ENCODE peak calls at places on chromosomes 16 and 17, in nine cellular contexts. P is MCF 10A; A is activated naive CD4-positive, alpha-beta T cell treated with Interleukin-2 at 50 U/mL for 16 hours; J is astrocyte of the cerebellum; U is activated CD4-positive, CD25-positive, alpha-beta regulatory T cell; D is iPS DF 19.7; X is vagina; S is left colon; G is EL. K is an unnamed sample.

GRCh38 chr17:21297026-21297520 is 12.6 kb downstream of the MAP2K3 start:
- DNase-seq in D (no peak), J (no peak), U (no peak), A (no peak), G (no peak), P (no peak), S (no peak), X (no peak), K (peak; percentile 46)

GRCh38 chr16:2786061-2786825 is 1.1 kb downstream of the PRSS33 start:
- DNase-seq in A (no peak), G (no peak), X (no peak), J (no peak), U (no peak), P (no peak), S (peak; percentile 23), D (no peak), K (no peak)

GRCh38 chr16:7423436-7423941 is 90.8 kb downstream of the RBFOX1 start:
- DNase-seq in S (no peak), X (no peak), A (no peak), P (no peak), J (no peak), U (no peak), D (no peak), G (no peak), K (no peak)

GRCh38 chr17:49575524-49576120 is at the start of gene NXPH3:
- DNase-seq in S (peak; percentile 42), J (no peak), U (no peak), X (no peak), P (peak; percentile 54), A (peak; percentile 68), D (no peak), G (peak; percentile 61), K (peak; percentile 72)

GRCh38 chr17:37148171-37148570 is 199.4 kb downstream of the AATF start:
- DNase-seq in X (no peak), D (no peak), S (no peak), J (peak; percentile 31), A (no peak), G (no peak), U (no peak), P (no peak), K (peak; percentile 56)

GRCh38 chr17:38897671-38898290 is 27.6 kb upstream of the LASP1NB start:
- DNase-seq in P (no peak), D (no peak), S (no peak), X (no peak), J (no peak), G (no peak), A (no peak), U (no peak), K (no peak)

GRCh38 chr17:63434951-63435571 is 11.0 kb downstream of the CYB561 start:
- DNase-seq in G (peak; percentile 73), X (no peak), S (peak; percentile 86), J (no peak), D (no peak), U (no peak), P (peak; percentile 94), A (peak; percentile 29), K (peak; percentile 82)

GRCh38 chr17:10314332-10314731 is 58.5 kb downstream of the MYH13 start:
- DNase-seq in S (no peak), J (no peak), A (no peak), U (no peak), P (no peak), G (no peak), D (no peak), X (no peak), K (no peak)

GRCh38 chr17:17943281-17943984 is 28.8 kb downstream of the TOM1L2 start:
- DNase-seq in A (no peak), S (no peak), X (no peak), U (no peak), J (no peak), G (no peak), P (no peak), D (no peak), K (peak; percentile 44)

GRCh38 chr17:67503184-67503583 is 126.1 kb downstream of the PITPNC1 start:
- DNase-seq in P (peak; percentile 43), G (peak; percentile 10), S (no peak), J (no peak), U (no peak), D (no peak), X (no peak), A (peak; percentile 35), K (peak; percentile 46)

GRCh38 chr17:43169561-43170139 is 1.4 kb upstream of the NBR1 start:
- DNase-seq in A (no peak), G (no peak), D (no peak), U (no peak), X (no peak), S (no peak), P (no peak), J (no peak), K (peak; percentile 16)

GRCh38 chr17:31248986-31249385 is 48.1 kb downstream of the OMG start:
- DNase-seq in X (no peak), U (no peak), A (no peak), P (no peak), S (no peak), D (no peak), J (peak; percentile 29), G (peak; percentile 85), K (peak; percentile 49)

GRCh38 chr16:86484240-86484639 is 26.1 kb upstream of the FOXF1 start:
- DNase-seq in S (no peak), A (no peak), U (no peak), J (no peak), X (no peak), P (no peak), D (no peak), G (no peak), K (no peak)

GRCh38 chr16:65509172-65509571 is 387.3 kb upstream of the CDH11 start:
- DNase-seq in A (no peak), S (no peak), P (peak; percentile 28), X (no peak), G (no peak), J (no peak), D (no peak), U (no peak), K (no peak)

GRCh38 chr17:40526668-40527067 is 25.2 kb upstream of the TNS4 start:
- DNase-seq in G (no peak), X (no peak), A (no peak), U (no peak), J (no peak), D (no peak), S (no peak), P (no peak), K (no peak)

GRCh38 chr16:54288592-54289241 is 2.1 kb upstream of the IRX3 start:
- DNase-seq in J (no peak), P (no peak), X (no peak), U (no peak), G (no peak), D (no peak), A (no peak), S (no peak), K (no peak)

GRCh38 chr17:78789663-78790181 is 7.6 kb upstream of the CYTH1 start:
- DNase-seq in S (peak; percentile 84), G (peak; percentile 59), J (peak; percentile 57), D (no peak), U (no peak), X (no peak), P (no peak), A (peak; percentile 32), K (peak; percentile 91)

GRCh38 chr16:21260870-21261791 is 17.0 kb downstream of the CRYM start:
- DNase-seq in X (no peak), U (no peak), D (no peak), A (no peak), G (peak; percentile 79), J (no peak), S (peak; percentile 91), P (peak; percentile 89), K (peak; percentile 85)

GRCh38 chr17:30565073-30565935 is 88.1 kb downstream of the GOSR1 start:
- DNase-seq in S (no peak), G (peak; percentile 27), A (no peak), J (no peak), X (no peak), P (no peak), U (no peak), D (no peak), K (peak; percentile 17)

GRCh38 chr16:88347656-88348376 is 34.9 kb upstream of the ZNF469 start:
- DNase-seq in X (no peak), S (no peak), D (no peak), G (no peak), A (no peak), J (no peak), P (no peak), U (no peak), K (no peak)

GRCh38 chr16:15581127-15581815 is 61.7 kb downstream of the MARF1 start:
- DNase-seq in G (no peak), U (no peak), X (no peak), J (no peak), D (no peak), P (no peak), A (no peak), S (no peak), K (no peak)

K was measured in astrocyte of the hippocampus.